ENCODE peak calls at places on chromosomes 16 and 17, in six cellular contexts. E is SK-N-SH, N is H1, Z is HCT116, G is K562, C is HepG2. Y is an unnamed sample.
A peak's percentile ranks its signal among the peaks of the same experiment; 100 is the strongest.

GRCh38 chr16:58027341-58028167 is 2.0 kb downstream of the MMP15 start:
- DNase-seq in E (peak; percentile 63), N (peak; percentile 77), Z (peak; percentile 36), G (peak; percentile 55), C (peak; percentile 37), Y (peak; percentile 66)

GRCh38 chr16:278863-279366 is 1.5 kb upstream of the ARHGDIG start:
- DNase-seq in E (no peak), N (no peak), Z (no peak), G (peak; percentile 70), C (peak; percentile 12), Y (no peak)

GRCh38 chr17:14918540-14918939 is 346.6 kb downstream of the PMP22 start:
- DNase-seq in E (no peak), N (no peak), Z (no peak), G (no peak), C (no peak), Y (no peak)

GRCh38 chr17:40528692-40529417 is 27.4 kb upstream of the TNS4 start:
- DNase-seq in E (no peak), N (no peak), Z (no peak), G (no peak), C (no peak), Y (no peak)

GRCh38 chr16:1938316-1938715 is 4.7 kb downstream of the MSRB1 start:
- DNase-seq in E (no peak), N (no peak), Z (no peak), G (no peak), C (no peak), Y (no peak)

GRCh38 chr17:75872434-75873351 is 5.7 kb downstream of the TRIM47 start:
- DNase-seq in E (peak; percentile 52), N (no peak), Z (no peak), G (peak; percentile 57), C (peak; percentile 99), Y (peak; percentile 77)

GRCh38 chr17:5580367-5580766 is 3.9 kb downstream of the NLRP1 start:
- DNase-seq in E (no peak), N (no peak), Z (no peak), G (no peak), C (no peak), Y (no peak)

GRCh38 chr16:1043831-1044514 is 28.6 kb upstream of the SSTR5 start:
- DNase-seq in E (no peak), N (no peak), Z (no peak), G (no peak), C (no peak), Y (no peak)

GRCh38 chr17:35809855-35810461 is 674 bp downstream of the TAF15 start:
- DNase-seq in E (no peak), N (no peak), Z (no peak), G (no peak), C (no peak), Y (no peak)

GRCh38 chr16:11194913-11195312 is 61.1 kb downstream of the SOCS1 start:
- DNase-seq in E (no peak), N (no peak), Z (no peak), G (no peak), C (no peak), Y (no peak)

GRCh38 chr16:87897563-87898505 is 28.5 kb upstream of the SLC7A5 start:
- DNase-seq in E (no peak), N (no peak), Z (no peak), G (no peak), C (no peak), Y (no peak)

GRCh38 chr17:35244345-35245195 is 1.7 kb downstream of the SLFN5 start:
- DNase-seq in E (peak; percentile 14), N (peak; percentile 47), Z (peak; percentile 33), G (peak; percentile 38), C (peak; percentile 6), Y (no peak)

GRCh38 chr16:85924675-85925074 is 25.7 kb downstream of the IRF8 start:
- DNase-seq in E (no peak), N (no peak), Z (no peak), G (no peak), C (no peak), Y (no peak)

GRCh38 chr17:80105762-80106161 is 4.4 kb downstream of the GAA start:
- DNase-seq in E (peak; percentile 56), N (no peak), Z (no peak), G (peak; percentile 64), C (no peak), Y (no peak)

GRCh38 chr16:66899945-66900688 is 18.6 kb downstream of the CDH16 start:
- DNase-seq in E (peak; percentile 81), N (no peak), Z (no peak), G (peak; percentile 97), C (peak; percentile 72), Y (no peak)

GRCh38 chr16:47359478-47359877 is 101.4 kb downstream of the ITFG1 start:
- DNase-seq in E (no peak), N (no peak), Z (no peak), G (peak; percentile 8), C (no peak), Y (peak; percentile 1)

GRCh38 chr16:47358816-47359215 is 102.0 kb downstream of the ITFG1 start:
- DNase-seq in E (no peak), N (no peak), Z (peak; percentile 13), G (peak; percentile 3), C (no peak), Y (no peak)
- TF ChIP-seq JUND in E (peak; percentile 18), N (no peak), Z (peak; percentile 31), G (no peak), C (no peak), Y (no peak)

DNA sequence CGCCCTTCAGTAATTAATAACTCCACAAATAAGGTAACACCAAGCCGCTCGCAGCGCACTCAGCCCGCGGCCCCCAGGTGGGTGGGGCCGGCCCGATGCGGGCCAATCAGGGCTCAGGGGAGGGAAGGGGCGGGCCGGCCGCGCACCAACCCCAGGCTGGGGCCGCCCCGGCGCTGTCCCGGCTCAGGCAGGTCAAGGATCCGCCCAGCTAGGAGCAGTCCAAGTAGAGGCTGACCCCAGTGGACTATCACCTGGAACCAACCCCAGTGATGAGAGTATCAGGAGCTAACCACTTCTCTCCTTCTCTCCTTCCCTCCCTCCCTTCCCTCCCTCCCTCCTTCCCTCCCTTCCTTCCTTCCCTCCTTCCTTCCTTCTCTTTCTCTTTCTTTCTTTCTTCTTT is 110.8 kb downstream of the C16orf78 start:
- DNase-seq in E (peak; percentile 95), N (peak; percentile 83), Z (no peak), G (peak; percentile 53), C (no peak), Y (no peak)
- TF ChIP-seq JUND in E (no peak), N (no peak), Z (no peak), G (no peak), C (no peak), Y (no peak)

DNA sequence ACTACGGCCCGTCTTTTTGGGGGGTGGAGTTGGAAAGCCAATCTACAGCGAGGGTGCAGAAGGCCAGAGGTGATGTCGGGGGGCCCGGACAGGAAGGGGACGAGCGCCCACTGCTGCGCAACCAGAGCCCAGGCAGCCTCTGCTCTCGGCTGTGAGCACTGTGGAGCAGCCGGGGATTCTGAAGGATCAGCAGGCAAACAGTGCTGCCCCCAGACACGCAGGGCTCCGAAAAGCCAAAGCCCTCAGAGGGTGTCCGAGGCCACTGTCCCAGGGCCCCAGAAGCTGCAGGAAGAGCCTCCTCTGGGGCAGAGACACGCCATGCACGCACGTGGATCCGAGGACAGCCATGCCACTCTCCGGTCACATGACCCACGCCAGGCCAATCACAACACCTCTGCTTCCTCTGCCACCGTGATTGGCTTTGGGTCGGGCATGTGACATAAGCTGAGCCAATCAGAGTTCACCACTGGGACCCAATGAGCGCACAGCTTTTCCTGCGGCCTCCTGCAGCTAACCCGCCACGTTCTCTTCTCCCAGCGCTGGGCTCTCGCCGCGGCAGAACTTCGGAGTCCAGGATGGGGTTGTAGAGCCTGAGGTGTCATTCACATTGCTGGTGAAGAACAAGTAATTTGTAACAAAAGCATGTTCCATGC is 40.7 kb downstream of the ACTG1 start:
- DNase-seq in E (peak; percentile 97), N (no peak), Z (peak; percentile 99), G (peak; percentile 95), C (peak; percentile 42), Y (peak; percentile 53)
- TF ChIP-seq JUND in E (no peak), N (no peak), Z (no peak), G (no peak), C (no peak), Y (no peak)

GRCh38 chr16:72744064-72744793 is 303.7 kb downstream of the ZFHX3 start:
- DNase-seq in E (peak; percentile 33), N (no peak), Z (no peak), G (no peak), C (no peak), Y (no peak)

GRCh38 chr16:72743011-72743761 is 304.7 kb downstream of the ZFHX3 start:
- DNase-seq in E (no peak), N (no peak), Z (no peak), G (no peak), C (no peak), Y (no peak)

GRCh38 chr16:72736074-72736473 is 311.9 kb downstream of the ZFHX3 start:
- DNase-seq in E (no peak), N (no peak), Z (no peak), G (no peak), C (no peak), Y (no peak)

GRCh38 chr16:72740346-72740745 is 307.6 kb downstream of the ZFHX3 start:
- DNase-seq in E (no peak), N (no peak), Z (no peak), G (no peak), C (no peak), Y (peak; percentile 4)

GRCh38 chr16:72739577-72739976 is 308.4 kb downstream of the ZFHX3 start:
- DNase-seq in E (no peak), N (no peak), Z (no peak), G (no peak), C (peak; percentile 8), Y (peak; percentile 25)
- TF ChIP-seq JUND in E (no peak), N (no peak), Z (no peak), G (no peak), C (no peak), Y (no peak)

GRCh38 chr16:48481772-48482171 is 96.6 kb upstream of the SIAH1 start:
- DNase-seq in E (no peak), N (no peak), Z (no peak), G (no peak), C (no peak), Y (no peak)
- TF ChIP-seq JUND in E (no peak), N (no peak), Z (no peak), G (no peak), C (no peak), Y (no peak)

DNA sequence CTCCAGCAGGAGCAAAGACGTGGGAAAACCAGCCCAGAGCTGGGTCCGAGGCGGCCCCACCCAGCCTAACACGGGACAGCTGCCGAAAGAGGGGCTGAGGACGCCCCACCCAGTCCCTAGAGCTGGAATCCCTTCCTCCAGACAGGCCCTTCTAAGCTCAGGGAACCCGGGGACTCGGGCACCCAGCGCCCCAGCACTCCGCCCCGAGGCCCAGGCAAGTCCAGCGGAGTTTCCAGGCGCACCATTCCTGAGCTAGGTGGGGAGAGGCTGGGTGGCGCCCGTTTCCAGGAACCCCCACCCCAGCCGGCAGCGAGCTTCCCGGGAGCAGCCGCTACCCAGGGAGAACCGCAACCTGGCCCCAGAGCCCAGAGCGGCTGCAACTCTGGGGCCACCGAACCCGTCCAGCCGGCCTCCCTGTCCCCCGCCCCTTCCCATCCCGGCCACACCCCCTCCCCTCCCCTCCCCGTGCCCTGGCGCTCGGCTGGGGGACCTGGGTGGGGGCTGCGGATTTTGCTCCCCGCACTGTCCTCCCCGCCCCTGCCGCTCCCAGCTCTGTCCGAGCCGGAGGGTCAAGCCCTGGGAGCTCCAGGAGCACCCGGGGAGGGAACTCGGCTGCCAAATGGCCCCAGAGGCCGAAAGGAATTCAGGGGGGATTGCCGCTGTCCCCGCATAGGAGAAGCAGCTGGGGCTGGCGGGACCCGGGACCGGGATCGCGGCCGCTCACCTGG is 503 bp downstream of the TMC6 start:
- DNase-seq in E (peak; percentile 84), N (no peak), Z (no peak), G (peak; percentile 71), C (peak; percentile 45), Y (peak; percentile 87)
- TF ChIP-seq JUND in E (no peak), N (no peak), Z (no peak), G (no peak), C (no peak), Y (no peak)